ENCODE peak calls at places on chromosomes 13 and 19, in four cellular contexts. V, M, N and F are unnamed samples.

GRCh38 chr19:18478545-18479311 is 40.8 kb upstream of the ISYNA1 start:
- DNase-seq in V (peak), M (no peak), N (no peak), F (no peak)

GRCh38 chr19:35832054-35832453 is 19.4 kb upstream of the PRODH2 start:
- DNase-seq in V (no peak), M (no peak), N (no peak), F (no peak)

GRCh38 chr19:48870048-48870447 is 1.6 kb upstream of the PLEKHA4 start:
- DNase-seq in V (no peak), M (no peak), N (no peak), F (no peak)

GRCh38 chr13:75836441-75836840 is 200.3 kb downstream of the LMO7 start:
- DNase-seq in V (no peak), M (peak), N (no peak), F (no peak)

GRCh38 chr19:57389730-57390598 is at the start of gene ZNF548:
- DNase-seq in V (peak), M (peak), N (peak), F (peak)

GRCh38 chr19:47240996-47241918 is 10.3 kb upstream of the BBC3 start:
- DNase-seq in V (peak), M (no peak), N (peak), F (peak)

GRCh38 chr13:52599853-52600603 is 42.2 kb upstream of the HNRNPA1L2 start:
- DNase-seq in V (no peak), M (peak), N (peak), F (no peak)

GRCh38 chr19:4206818-4207484 is 22.4 kb upstream of the EBI3 start:
- DNase-seq in V (no peak), M (no peak), N (no peak), F (no peak)

GRCh38 chr19:31516756-31517155 is 167.5 kb upstream of the TSHZ3 start:
- DNase-seq in V (no peak), M (no peak), N (no peak), F (no peak)

GRCh38 chr13:43227721-43228120 is 204.3 kb downstream of the DNAJC15 start:
- DNase-seq in V (peak), M (no peak), N (no peak), F (no peak)

GRCh38 chr19:10352764-10353671 is 13.6 kb upstream of the ICAM3 start:
- DNase-seq in V (no peak), M (no peak), N (peak), F (no peak)

GRCh38 chr13:38636106-38636505 is 50.8 kb upstream of the FREM2 start:
- DNase-seq in V (no peak), M (no peak), N (no peak), F (no peak)

GRCh38 chr19:11378319-11379189 is 4.1 kb downstream of the SWSAP1 start:
- DNase-seq in V (peak), M (peak), N (peak), F (peak)

GRCh38 chr19:801030-801860 is 4.0 kb downstream of the PTBP1 start:
- DNase-seq in V (no peak), M (no peak), N (no peak), F (no peak)

GRCh38 chr13:101621099-101621498 is 168.6 kb downstream of the ITGBL1 start:
- DNase-seq in V (no peak), M (no peak), N (no peak), F (no peak)

GRCh38 chr13:34303346-34303745 is 485.4 kb downstream of the RFC3 start:
- DNase-seq in V (no peak), M (no peak), N (no peak), F (no peak)

GRCh38 chr13:25046985-25047660 is 48.8 kb upstream of the PABPC3 start:
- DNase-seq in V (peak), M (no peak), N (peak), F (no peak)

GRCh38 chr13:25992076-25992475 is 59.7 kb downstream of the SHISA2 start:
- DNase-seq in V (no peak), M (no peak), N (no peak), F (no peak)

GRCh38 chr13:27027086-27027667 is 144.4 kb downstream of the USP12 start:
- DNase-seq in V (no peak), M (no peak), N (no peak), F (no peak)